ENCODE peak calls at places on chromosome 22, in nine cellular contexts. One of them, this sample, is unnamed.

GRCh38 chr22:43861529-43861928 is 784 bp downstream of the SULT4A1 start:
- DNase-seq in endodermal cell: no peak
- DNase-seq in HepG2: no peak
- DNase-seq in HCT116: no peak
- DNase-seq in lung: no peak
- DNase-seq in upper lobe of right lung: no peak
- DNase-seq in keratinocyte: no peak
- DNase-seq in RWPE2: no peak
- DNase-seq in PC-3: no peak
- DNase-seq in this sample: no peak

GRCh38 chr22:17748555-17749353 is 25.5 kb downstream of the BID start:
- DNase-seq in PC-3: no peak
- DNase-seq in keratinocyte: no peak
- DNase-seq in HCT116: no peak
- DNase-seq in HepG2: no peak
- DNase-seq in endodermal cell: peak; percentile 92
- DNase-seq in lung: no peak
- DNase-seq in RWPE2: no peak
- DNase-seq in upper lobe of right lung: no peak
- DNase-seq in this sample: no peak

GRCh38 chr22:43811777-43812148 is 342 bp downstream of the EFCAB6 start:
- DNase-seq in RWPE2: no peak
- DNase-seq in PC-3: peak; percentile 8
- DNase-seq in HepG2: no peak
- DNase-seq in keratinocyte: no peak
- DNase-seq in endodermal cell: no peak
- DNase-seq in upper lobe of right lung: no peak
- DNase-seq in HCT116: no peak
- DNase-seq in lung: no peak
- DNase-seq in this sample: no peak

GRCh38 chr22:46043816-46044717 is 67.1 kb upstream of the WNT7B start:
- DNase-seq in HepG2: no peak
- DNase-seq in HCT116: no peak
- DNase-seq in lung: no peak
- DNase-seq in keratinocyte: no peak
- DNase-seq in RWPE2: peak; percentile 58
- DNase-seq in PC-3: peak; percentile 63
- DNase-seq in upper lobe of right lung: peak; percentile 74
- DNase-seq in endodermal cell: peak; percentile 69
- DNase-seq in this sample: peak; percentile 54

GRCh38 chr22:17370036-17370765 is 941 bp downstream of the CECR2 start:
- DNase-seq in keratinocyte: no peak
- DNase-seq in lung: no peak
- DNase-seq in PC-3: no peak
- DNase-seq in HCT116: no peak
- DNase-seq in upper lobe of right lung: peak; percentile 70
- DNase-seq in RWPE2: no peak
- DNase-seq in endodermal cell: peak; percentile 72
- DNase-seq in HepG2: no peak
- DNase-seq in this sample: no peak

GRCh38 chr22:45880732-45881523 is 96.0 kb downstream of the WNT7B start:
- DNase-seq in HCT116: no peak
- DNase-seq in HepG2: no peak
- DNase-seq in upper lobe of right lung: peak; percentile 57
- DNase-seq in endodermal cell: peak; percentile 52
- DNase-seq in RWPE2: no peak
- DNase-seq in keratinocyte: no peak
- DNase-seq in lung: no peak
- DNase-seq in PC-3: no peak
- DNase-seq in this sample: no peak

GRCh38 chr22:46064236-46064965 is 85.9 kb upstream of the PPARA start:
- DNase-seq in endodermal cell: peak; percentile 30
- DNase-seq in lung: no peak
- DNase-seq in RWPE2: no peak
- DNase-seq in HCT116: no peak
- DNase-seq in keratinocyte: no peak
- DNase-seq in PC-3: peak; percentile 39
- DNase-seq in upper lobe of right lung: peak; percentile 58
- DNase-seq in HepG2: no peak
- DNase-seq in this sample: peak; percentile 33

GRCh38 chr22:44046485-44047141 is 22.5 kb downstream of the PARVB start:
- DNase-seq in lung: no peak
- DNase-seq in upper lobe of right lung: no peak
- DNase-seq in HCT116: no peak
- DNase-seq in PC-3: no peak
- DNase-seq in RWPE2: no peak
- DNase-seq in keratinocyte: no peak
- DNase-seq in HepG2: no peak
- DNase-seq in endodermal cell: peak; percentile 74
- DNase-seq in this sample: no peak

GRCh38 chr22:48702573-48703264 is 1125.0 kb downstream of the BRD1 start:
- DNase-seq in lung: no peak
- DNase-seq in PC-3: no peak
- DNase-seq in keratinocyte: no peak
- DNase-seq in HCT116: no peak
- DNase-seq in HepG2: peak; percentile 98
- DNase-seq in upper lobe of right lung: peak; percentile 81
- DNase-seq in RWPE2: no peak
- DNase-seq in endodermal cell: peak; percentile 60
- DNase-seq in this sample: peak; percentile 31

GRCh38 chr22:44441401-44442185 is 56.4 kb downstream of the RTL6 start:
- DNase-seq in HepG2: no peak
- DNase-seq in endodermal cell: peak; percentile 38
- DNase-seq in lung: no peak
- DNase-seq in PC-3: no peak
- DNase-seq in RWPE2: no peak
- DNase-seq in HCT116: no peak
- DNase-seq in keratinocyte: no peak
- DNase-seq in upper lobe of right lung: peak; percentile 48
- DNase-seq in this sample: no peak

GRCh38 chr22:27397948-27398330 is 403.6 kb downstream of the MN1 start:
- DNase-seq in lung: peak; percentile 38
- DNase-seq in upper lobe of right lung: no peak
- DNase-seq in RWPE2: no peak
- DNase-seq in keratinocyte: no peak
- DNase-seq in PC-3: no peak
- DNase-seq in HepG2: no peak
- DNase-seq in HCT116: no peak
- DNase-seq in endodermal cell: no peak
- DNase-seq in this sample: peak; percentile 30

GRCh38 chr22:20231499-20232236 is 36.5 kb downstream of the RTN4R start:
- DNase-seq in HCT116: no peak
- DNase-seq in PC-3: no peak
- DNase-seq in HepG2: no peak
- DNase-seq in keratinocyte: no peak
- DNase-seq in upper lobe of right lung: no peak
- DNase-seq in RWPE2: no peak
- DNase-seq in lung: no peak
- DNase-seq in endodermal cell: no peak
- DNase-seq in this sample: no peak

DNA sequence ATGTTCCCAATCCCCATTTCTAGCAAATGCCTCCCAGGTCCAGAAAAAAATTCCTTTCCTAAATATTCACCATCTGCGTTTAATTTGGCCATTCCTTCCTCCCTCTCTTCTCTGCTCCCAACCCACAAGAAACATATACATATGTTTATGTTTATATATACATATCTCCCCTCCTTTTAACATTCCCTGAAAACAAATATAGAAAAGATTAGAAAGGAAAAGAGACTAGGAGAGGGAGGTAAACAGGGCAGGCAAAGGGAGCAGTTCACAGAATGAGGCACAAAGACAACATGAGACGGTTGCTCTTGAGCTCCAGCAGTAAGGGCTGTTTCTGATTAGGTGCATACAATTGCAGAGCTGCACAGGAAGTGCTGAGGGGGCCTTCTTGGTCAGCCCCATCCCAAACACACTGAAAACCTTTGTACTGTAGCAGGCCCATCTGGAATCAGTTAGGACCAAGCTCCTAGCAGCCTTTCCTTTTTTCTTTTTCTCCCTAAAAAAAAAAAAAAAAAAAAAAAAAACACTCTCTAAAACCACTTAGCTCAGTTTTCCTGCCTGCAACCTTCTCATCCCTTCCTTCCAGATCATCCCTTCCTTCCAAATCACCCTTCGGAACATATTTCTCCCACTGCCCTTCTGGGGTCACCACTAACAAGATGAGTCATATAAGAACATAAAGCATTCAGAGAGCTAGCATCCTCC is 57.1 kb downstream of the RBFOX2 start:
- DNase-seq in endodermal cell: no peak
- DNase-seq in HepG2: peak; percentile 58
- DNase-seq in lung: no peak
- DNase-seq in PC-3: no peak
- DNase-seq in upper lobe of right lung: no peak
- DNase-seq in RWPE2: no peak
- DNase-seq in keratinocyte: no peak
- DNase-seq in HCT116: no peak
- DNase-seq in this sample: no peak
- H3K27ac ChIP-seq in endodermal cell: peak overlapping the region; percentile 65
- H3K27ac ChIP-seq in HepG2: peak overlapping the region; percentile 20
- H3K27ac ChIP-seq in lung: peak overlapping the region; percentile 50
- H3K27ac ChIP-seq in PC-3: no peak overlapping the region
- H3K27ac ChIP-seq in upper lobe of right lung: peak overlapping the region; percentile 20
- H3K27ac ChIP-seq in RWPE2: no peak overlapping the region
- H3K27ac ChIP-seq in keratinocyte: no peak overlapping the region
- H3K27ac ChIP-seq in HCT116: no peak overlapping the region
- H3K27ac ChIP-seq in this sample: peak overlapping the region; percentile 88

DNA sequence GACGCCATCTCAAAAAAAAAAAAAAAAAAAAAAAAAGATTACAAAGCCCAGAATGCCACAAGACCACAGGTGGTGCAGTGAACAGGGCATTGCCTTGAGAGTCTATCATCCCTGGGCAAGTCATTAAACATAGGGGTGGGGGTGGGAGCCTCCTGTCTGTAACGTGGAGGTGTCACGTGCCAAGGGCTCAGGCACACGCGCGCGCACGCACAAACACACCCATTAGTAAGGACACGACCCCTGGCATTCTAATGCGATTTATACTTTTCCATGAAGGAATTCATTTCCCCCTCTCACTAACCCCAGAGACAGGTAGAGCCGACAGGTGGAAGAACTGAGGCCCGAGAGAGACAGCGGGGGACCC is 5.8 kb upstream of the GCAT start:
- DNase-seq in keratinocyte: no peak
- DNase-seq in HCT116: no peak
- DNase-seq in upper lobe of right lung: no peak
- DNase-seq in RWPE2: no peak
- DNase-seq in PC-3: no peak
- DNase-seq in HepG2: no peak
- DNase-seq in lung: no peak
- DNase-seq in endodermal cell: no peak
- DNase-seq in this sample: no peak
- H3K36me3 ChIP-seq in keratinocyte: no peaks in the 10 kb centered on the region
- H3K36me3 ChIP-seq in HCT116: no peaks in the 10 kb centered on the region
- H3K36me3 ChIP-seq in upper lobe of right lung: no peaks in the 10 kb centered on the region
- H3K36me3 ChIP-seq in RWPE2: no peaks in the 10 kb centered on the region
- H3K36me3 ChIP-seq in PC-3: no peaks in the 10 kb centered on the region
- H3K36me3 ChIP-seq in HepG2: no peaks in the 10 kb centered on the region
- H3K36me3 ChIP-seq in lung: no peaks in the 10 kb centered on the region
- H3K36me3 ChIP-seq in endodermal cell: no peaks in the 10 kb centered on the region
- H3K36me3 ChIP-seq in this sample: no peaks in the 10 kb centered on the region

GRCh38 chr22:38167988-38168407 is 13.6 kb downstream of the PLA2G6 start:
- DNase-seq in lung: no peak
- DNase-seq in HCT116: no peak
- DNase-seq in endodermal cell: no peak
- DNase-seq in upper lobe of right lung: no peak
- DNase-seq in HepG2: no peak
- DNase-seq in PC-3: no peak
- DNase-seq in keratinocyte: no peak
- DNase-seq in RWPE2: no peak
- DNase-seq in this sample: peak; percentile 77

GRCh38 chr22:38164578-38164953 is 17.1 kb downstream of the PLA2G6 start:
- DNase-seq in upper lobe of right lung: peak; percentile 43
- DNase-seq in HCT116: no peak
- DNase-seq in HepG2: no peak
- DNase-seq in PC-3: no peak
- DNase-seq in lung: no peak
- DNase-seq in endodermal cell: no peak
- DNase-seq in RWPE2: no peak
- DNase-seq in keratinocyte: no peak
- DNase-seq in this sample: no peak

GRCh38 chr22:38162881-38163843 is 18.5 kb downstream of the PLA2G6 start:
- DNase-seq in lung: no peak
- DNase-seq in keratinocyte: no peak
- DNase-seq in HCT116: no peak
- DNase-seq in HepG2: no peak
- DNase-seq in upper lobe of right lung: peak; percentile 39
- DNase-seq in PC-3: no peak
- DNase-seq in endodermal cell: no peak
- DNase-seq in RWPE2: no peak
- DNase-seq in this sample: no peak

GRCh38 chr22:38165929-38166593 is 15.6 kb downstream of the PLA2G6 start:
- DNase-seq in keratinocyte: no peak
- DNase-seq in HepG2: no peak
- DNase-seq in RWPE2: no peak
- DNase-seq in endodermal cell: no peak
- DNase-seq in PC-3: peak; percentile 15
- DNase-seq in lung: no peak
- DNase-seq in upper lobe of right lung: no peak
- DNase-seq in HCT116: no peak
- DNase-seq in this sample: no peak

DNA sequence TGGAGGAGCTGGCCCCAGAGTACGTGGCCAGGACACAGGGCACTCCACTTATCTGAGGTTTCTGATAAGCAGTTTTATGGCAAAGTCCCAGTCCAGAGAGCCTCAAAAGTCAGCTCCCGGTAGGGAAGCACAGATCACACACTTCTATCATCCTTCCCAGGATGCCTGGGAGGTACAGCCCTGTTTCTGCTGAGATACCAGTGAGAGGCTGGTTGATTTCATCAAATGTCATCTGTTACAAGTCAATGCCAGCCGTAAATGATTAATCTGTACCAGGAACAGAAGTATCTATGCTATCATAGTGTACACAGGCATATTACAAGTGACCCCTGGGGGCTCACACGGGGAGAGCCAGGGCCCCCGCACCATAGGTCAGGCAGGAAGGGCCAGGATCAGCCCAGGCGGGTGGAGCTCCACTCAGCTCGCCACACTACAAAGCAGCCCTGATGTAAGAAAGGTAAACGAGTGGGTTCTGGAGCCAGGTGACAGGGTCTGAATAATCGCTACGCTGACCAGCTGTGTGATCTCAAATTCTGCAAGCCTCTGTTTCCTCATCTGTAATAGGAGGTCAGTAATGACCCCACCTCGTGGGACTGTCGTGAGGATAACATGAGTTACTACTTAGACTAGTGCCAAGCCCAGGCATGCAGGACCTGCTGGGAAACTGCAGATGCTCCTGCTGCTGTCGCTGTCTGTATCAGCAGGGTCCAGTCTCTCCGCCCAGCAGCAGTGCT is 17.6 kb downstream of the PLA2G6 start:
- DNase-seq in keratinocyte: no peak
- DNase-seq in upper lobe of right lung: peak; percentile 42
- DNase-seq in lung: no peak
- DNase-seq in PC-3: no peak
- DNase-seq in HCT116: no peak
- DNase-seq in endodermal cell: no peak
- DNase-seq in HepG2: peak; percentile 77
- DNase-seq in RWPE2: no peak
- DNase-seq in this sample: no peak
- H3K27ac ChIP-seq in keratinocyte: no peak overlapping the region
- H3K27ac ChIP-seq in upper lobe of right lung: no peak overlapping the region
- H3K27ac ChIP-seq in lung: no peak overlapping the region
- H3K27ac ChIP-seq in PC-3: no peak overlapping the region
- H3K27ac ChIP-seq in HCT116: no peak overlapping the region
- H3K27ac ChIP-seq in endodermal cell: no peak overlapping the region
- H3K27ac ChIP-seq in HepG2: peak overlapping the region; percentile 67
- H3K27ac ChIP-seq in RWPE2: no peak overlapping the region
- H3K27ac ChIP-seq in this sample: peak overlapping the region; percentile 32

GRCh38 chr22:49724893-49725489 is 102.7 kb downstream of the BRD1 start:
- DNase-seq in upper lobe of right lung: peak; percentile 79
- DNase-seq in keratinocyte: no peak
- DNase-seq in lung: no peak
- DNase-seq in PC-3: peak; percentile 67
- DNase-seq in endodermal cell: peak; percentile 93
- DNase-seq in RWPE2: no peak
- DNase-seq in HepG2: peak; percentile 15
- DNase-seq in HCT116: peak; percentile 10
- DNase-seq in this sample: peak; percentile 40
- H3K36me3 ChIP-seq in upper lobe of right lung: no peaks in the 10 kb centered on the region
- H3K36me3 ChIP-seq in keratinocyte: no peaks in the 10 kb centered on the region
- H3K36me3 ChIP-seq in lung: no peaks in the 10 kb centered on the region
- H3K36me3 ChIP-seq in PC-3: no peaks in the 10 kb centered on the region
- H3K36me3 ChIP-seq in endodermal cell: no peaks in the 10 kb centered on the region
- H3K36me3 ChIP-seq in RWPE2: no peaks in the 10 kb centered on the region
- H3K36me3 ChIP-seq in HepG2: no peaks in the 10 kb centered on the region
- H3K36me3 ChIP-seq in HCT116: no peaks in the 10 kb centered on the region
- H3K36me3 ChIP-seq in this sample: no peaks in the 10 kb centered on the region

This sample was measured in stomach.